ENCODE peak calls at places on chromosomes 12 and 14, in nine cellular contexts. One of them, this sample, is unnamed.
A peak's percentile ranks its signal among the peaks of the same experiment; 100 is the strongest.

GRCh38 chr14:50675597-50675996 is 7.5 kb upstream of the SAV1 start:
- DNase-seq in kidney epithelial cell: no peak
- DNase-seq in foreskin fibroblast: peak; percentile 45
- DNase-seq in fibroblast of mammary gland: no peak
- DNase-seq in retinal pigment epithelial cell: no peak
- DNase-seq in mammary epithelial cell: no peak
- DNase-seq in cardiac muscle cell: no peak
- DNase-seq in A673: no peak
- DNase-seq in choroid plexus epithelial cell: no peak
- DNase-seq in this sample: no peak

GRCh38 chr12:72471806-72472205 is 199.6 kb downstream of the TRHDE start:
- DNase-seq in kidney epithelial cell: no peak
- DNase-seq in foreskin fibroblast: no peak
- DNase-seq in fibroblast of mammary gland: no peak
- DNase-seq in retinal pigment epithelial cell: no peak
- DNase-seq in mammary epithelial cell: no peak
- DNase-seq in cardiac muscle cell: no peak
- DNase-seq in A673: no peak
- DNase-seq in choroid plexus epithelial cell: no peak
- DNase-seq in this sample: no peak

GRCh38 chr14:53368714-53369191 is 215.6 kb upstream of the DDHD1 start:
- DNase-seq in kidney epithelial cell: no peak
- DNase-seq in foreskin fibroblast: peak; percentile 83
- DNase-seq in fibroblast of mammary gland: peak; percentile 94
- DNase-seq in retinal pigment epithelial cell: no peak
- DNase-seq in mammary epithelial cell: peak; percentile 30
- DNase-seq in cardiac muscle cell: peak; percentile 32
- DNase-seq in A673: no peak
- DNase-seq in choroid plexus epithelial cell: peak; percentile 67
- DNase-seq in this sample: peak; percentile 80

GRCh38 chr14:38882533-38882932 is 220.5 kb downstream of the SEC23A start:
- DNase-seq in kidney epithelial cell: no peak
- DNase-seq in foreskin fibroblast: no peak
- DNase-seq in fibroblast of mammary gland: peak; percentile 27
- DNase-seq in retinal pigment epithelial cell: no peak
- DNase-seq in mammary epithelial cell: no peak
- DNase-seq in cardiac muscle cell: no peak
- DNase-seq in A673: no peak
- DNase-seq in choroid plexus epithelial cell: no peak
- DNase-seq in this sample: no peak

GRCh38 chr12:109981311-109981710 is 14.9 kb downstream of the GIT2 start:
- DNase-seq in kidney epithelial cell: no peak
- DNase-seq in foreskin fibroblast: no peak
- DNase-seq in fibroblast of mammary gland: no peak
- DNase-seq in retinal pigment epithelial cell: no peak
- DNase-seq in mammary epithelial cell: no peak
- DNase-seq in cardiac muscle cell: no peak
- DNase-seq in A673: no peak
- DNase-seq in choroid plexus epithelial cell: no peak
- DNase-seq in this sample: no peak

GRCh38 chr12:53414756-53415417 is 8.8 kb upstream of the AMHR2 start:
- DNase-seq in kidney epithelial cell: no peak
- DNase-seq in foreskin fibroblast: no peak
- DNase-seq in fibroblast of mammary gland: no peak
- DNase-seq in retinal pigment epithelial cell: no peak
- DNase-seq in mammary epithelial cell: no peak
- DNase-seq in cardiac muscle cell: peak; percentile 48
- DNase-seq in A673: peak; percentile 54
- DNase-seq in choroid plexus epithelial cell: peak; percentile 51
- DNase-seq in this sample: no peak

GRCh38 chr12:28780096-28780495 is 369.0 kb upstream of the FAR2 start:
- DNase-seq in kidney epithelial cell: peak; percentile 65
- DNase-seq in foreskin fibroblast: peak; percentile 67
- DNase-seq in fibroblast of mammary gland: peak; percentile 96
- DNase-seq in retinal pigment epithelial cell: peak; percentile 60
- DNase-seq in mammary epithelial cell: peak; percentile 87
- DNase-seq in cardiac muscle cell: peak; percentile 46
- DNase-seq in A673: no peak
- DNase-seq in choroid plexus epithelial cell: peak; percentile 86
- DNase-seq in this sample: peak; percentile 64

GRCh38 chr14:51138353-51139103 is 43.6 kb upstream of the TRIM9 start:
- DNase-seq in kidney epithelial cell: no peak
- DNase-seq in foreskin fibroblast: no peak
- DNase-seq in fibroblast of mammary gland: no peak
- DNase-seq in retinal pigment epithelial cell: no peak
- DNase-seq in mammary epithelial cell: no peak
- DNase-seq in cardiac muscle cell: no peak
- DNase-seq in A673: no peak
- DNase-seq in choroid plexus epithelial cell: no peak
- DNase-seq in this sample: no peak

GRCh38 chr12:2574536-2574935 is 220.2 kb upstream of the FKBP4 start:
- DNase-seq in kidney epithelial cell: no peak
- DNase-seq in foreskin fibroblast: no peak
- DNase-seq in fibroblast of mammary gland: no peak
- DNase-seq in retinal pigment epithelial cell: no peak
- DNase-seq in mammary epithelial cell: no peak
- DNase-seq in cardiac muscle cell: no peak
- DNase-seq in A673: no peak
- DNase-seq in choroid plexus epithelial cell: no peak
- DNase-seq in this sample: no peak

GRCh38 chr14:86597279-86597678 is 1067.3 kb downstream of the FLRT2 start:
- DNase-seq in kidney epithelial cell: no peak
- DNase-seq in foreskin fibroblast: no peak
- DNase-seq in fibroblast of mammary gland: no peak
- DNase-seq in retinal pigment epithelial cell: no peak
- DNase-seq in mammary epithelial cell: no peak
- DNase-seq in cardiac muscle cell: no peak
- DNase-seq in A673: no peak
- DNase-seq in choroid plexus epithelial cell: no peak
- DNase-seq in this sample: no peak

GRCh38 chr12:91413591-91413990 is 231.0 kb upstream of the DCN start:
- DNase-seq in kidney epithelial cell: peak; percentile 78
- DNase-seq in foreskin fibroblast: peak; percentile 56
- DNase-seq in fibroblast of mammary gland: peak; percentile 55
- DNase-seq in retinal pigment epithelial cell: peak; percentile 71
- DNase-seq in mammary epithelial cell: peak; percentile 95
- DNase-seq in cardiac muscle cell: peak; percentile 34
- DNase-seq in A673: no peak
- DNase-seq in choroid plexus epithelial cell: peak; percentile 81
- DNase-seq in this sample: peak; percentile 43

GRCh38 chr12:48198619-48198973 is 4.5 kb downstream of the OR10AD1 start:
- DNase-seq in kidney epithelial cell: no peak
- DNase-seq in foreskin fibroblast: no peak
- DNase-seq in fibroblast of mammary gland: no peak
- DNase-seq in retinal pigment epithelial cell: no peak
- DNase-seq in mammary epithelial cell: no peak
- DNase-seq in cardiac muscle cell: peak; percentile 42
- DNase-seq in A673: no peak
- DNase-seq in choroid plexus epithelial cell: peak; percentile 34
- DNase-seq in this sample: no peak

GRCh38 chr12:126212827-126213226 is 1147.6 kb downstream of the AACS start:
- DNase-seq in kidney epithelial cell: no peak
- DNase-seq in foreskin fibroblast: no peak
- DNase-seq in fibroblast of mammary gland: no peak
- DNase-seq in retinal pigment epithelial cell: no peak
- DNase-seq in mammary epithelial cell: no peak
- DNase-seq in cardiac muscle cell: no peak
- DNase-seq in A673: no peak
- DNase-seq in choroid plexus epithelial cell: no peak
- DNase-seq in this sample: no peak

GRCh38 chr14:51165415-51165814 is 70.5 kb upstream of the TRIM9 start:
- DNase-seq in kidney epithelial cell: no peak
- DNase-seq in foreskin fibroblast: no peak
- DNase-seq in fibroblast of mammary gland: peak; percentile 39
- DNase-seq in retinal pigment epithelial cell: no peak
- DNase-seq in mammary epithelial cell: peak; percentile 32
- DNase-seq in cardiac muscle cell: no peak
- DNase-seq in A673: no peak
- DNase-seq in choroid plexus epithelial cell: no peak
- DNase-seq in this sample: no peak

GRCh38 chr12:18492372-18493025 is 231.2 kb downstream of the PIK3C2G start:
- DNase-seq in kidney epithelial cell: no peak
- DNase-seq in foreskin fibroblast: peak; percentile 7
- DNase-seq in fibroblast of mammary gland: peak; percentile 46
- DNase-seq in retinal pigment epithelial cell: no peak
- DNase-seq in mammary epithelial cell: peak; percentile 8
- DNase-seq in cardiac muscle cell: peak; percentile 78
- DNase-seq in A673: no peak
- DNase-seq in choroid plexus epithelial cell: peak; percentile 82
- DNase-seq in this sample: peak; percentile 18

GRCh38 chr14:90900712-90901111 is 84.5 kb upstream of the TTC7B start:
- DNase-seq in kidney epithelial cell: no peak
- DNase-seq in foreskin fibroblast: no peak
- DNase-seq in fibroblast of mammary gland: peak; percentile 13
- DNase-seq in retinal pigment epithelial cell: no peak
- DNase-seq in mammary epithelial cell: no peak
- DNase-seq in cardiac muscle cell: peak; percentile 12
- DNase-seq in A673: no peak
- DNase-seq in choroid plexus epithelial cell: peak; percentile 28
- DNase-seq in this sample: peak; percentile 15

GRCh38 chr12:57461326-57461903 is 1.8 kb downstream of the GLI1 start:
- DNase-seq in kidney epithelial cell: no peak
- DNase-seq in foreskin fibroblast: peak; percentile 35
- DNase-seq in fibroblast of mammary gland: peak; percentile 37
- DNase-seq in retinal pigment epithelial cell: no peak
- DNase-seq in mammary epithelial cell: peak; percentile 30
- DNase-seq in cardiac muscle cell: peak; percentile 49
- DNase-seq in A673: peak; percentile 92
- DNase-seq in choroid plexus epithelial cell: peak; percentile 54
- DNase-seq in this sample: peak; percentile 59
- H3K4me3 ChIP-seq in kidney epithelial cell: peak overlapping the region; percentile 61
- H3K4me3 ChIP-seq in foreskin fibroblast: peak overlapping the region; percentile 77
- H3K4me3 ChIP-seq in fibroblast of mammary gland: peak overlapping the region; percentile 71
- H3K4me3 ChIP-seq in retinal pigment epithelial cell: peak overlapping the region; percentile 55
- H3K4me3 ChIP-seq in mammary epithelial cell: peak overlapping the region; percentile 46
- H3K4me3 ChIP-seq in cardiac muscle cell: peak overlapping the region; percentile 46
- H3K4me3 ChIP-seq in A673: peak overlapping the region; percentile 60
- H3K4me3 ChIP-seq in choroid plexus epithelial cell: peak overlapping the region; percentile 65
- H3K4me3 ChIP-seq in this sample: peak overlapping the region; percentile 70

GRCh38 chr14:58272589-58273372 is 25.6 kb upstream of the ARID4A start:
- DNase-seq in kidney epithelial cell: no peak
- DNase-seq in foreskin fibroblast: no peak
- DNase-seq in fibroblast of mammary gland: peak; percentile 47
- DNase-seq in retinal pigment epithelial cell: no peak
- DNase-seq in mammary epithelial cell: no peak
- DNase-seq in cardiac muscle cell: peak; percentile 44
- DNase-seq in A673: peak; percentile 30
- DNase-seq in choroid plexus epithelial cell: peak; percentile 84
- DNase-seq in this sample: peak; percentile 67
- TF ChIP-seq CTCF in kidney epithelial cell: peak; percentile 13
- TF ChIP-seq CTCF in foreskin fibroblast: no peak
- TF ChIP-seq CTCF in fibroblast of mammary gland: peak; percentile 20
- TF ChIP-seq CTCF in retinal pigment epithelial cell: peak; percentile 30
- TF ChIP-seq CTCF in mammary epithelial cell: peak; percentile 32
- TF ChIP-seq CTCF in cardiac muscle cell: no peak
- TF ChIP-seq CTCF in A673: peak; percentile 17
- TF ChIP-seq CTCF in choroid plexus epithelial cell: peak; percentile 51
- TF ChIP-seq CTCF in this sample: peak; percentile 31

DNA sequence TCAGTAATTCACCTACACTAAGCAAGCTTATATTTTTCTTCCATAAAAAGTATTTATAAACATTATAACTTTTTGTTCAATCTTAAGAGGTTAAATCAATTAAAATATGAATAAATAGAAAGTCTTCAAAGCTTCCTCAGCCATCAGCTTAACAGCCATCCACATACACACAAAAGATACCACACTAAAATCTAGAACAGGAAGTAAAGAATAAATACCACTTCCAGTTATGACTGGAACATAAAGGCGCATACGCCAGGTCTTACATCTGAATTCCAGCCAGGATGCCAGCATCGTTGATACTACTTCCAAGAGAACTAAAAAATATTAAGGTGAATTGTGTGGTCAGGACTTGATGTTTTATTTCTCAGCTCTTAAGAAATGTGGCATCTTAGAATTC is 17.0 kb downstream of the SIX1 start:
- DNase-seq in kidney epithelial cell: no peak
- DNase-seq in foreskin fibroblast: no peak
- DNase-seq in fibroblast of mammary gland: no peak
- DNase-seq in retinal pigment epithelial cell: no peak
- DNase-seq in mammary epithelial cell: no peak
- DNase-seq in cardiac muscle cell: no peak
- DNase-seq in A673: no peak
- DNase-seq in choroid plexus epithelial cell: no peak
- DNase-seq in this sample: no peak
- H3K4me3 ChIP-seq in kidney epithelial cell: no peak overlapping the region
- H3K4me3 ChIP-seq in foreskin fibroblast: no peak overlapping the region
- H3K4me3 ChIP-seq in fibroblast of mammary gland: no peak overlapping the region
- H3K4me3 ChIP-seq in retinal pigment epithelial cell: no peak overlapping the region
- H3K4me3 ChIP-seq in mammary epithelial cell: no peak overlapping the region
- H3K4me3 ChIP-seq in cardiac muscle cell: no peak overlapping the region
- H3K4me3 ChIP-seq in A673: no peak overlapping the region
- H3K4me3 ChIP-seq in choroid plexus epithelial cell: no peak overlapping the region
- H3K4me3 ChIP-seq in this sample: no peak overlapping the region

GRCh38 chr12:94599189-94599588 is 51.2 kb downstream of the TMCC3 start:
- DNase-seq in kidney epithelial cell: no peak
- DNase-seq in foreskin fibroblast: no peak
- DNase-seq in fibroblast of mammary gland: no peak
- DNase-seq in retinal pigment epithelial cell: no peak
- DNase-seq in mammary epithelial cell: no peak
- DNase-seq in cardiac muscle cell: no peak
- DNase-seq in A673: no peak
- DNase-seq in choroid plexus epithelial cell: no peak
- DNase-seq in this sample: no peak

GRCh38 chr12:94601972-94602517 is 48.3 kb downstream of the TMCC3 start:
- DNase-seq in kidney epithelial cell: no peak
- DNase-seq in foreskin fibroblast: no peak
- DNase-seq in fibroblast of mammary gland: no peak
- DNase-seq in retinal pigment epithelial cell: peak; percentile 66
- DNase-seq in mammary epithelial cell: no peak
- DNase-seq in cardiac muscle cell: no peak
- DNase-seq in A673: no peak
- DNase-seq in choroid plexus epithelial cell: no peak
- DNase-seq in this sample: no peak

GRCh38 chr12:94604299-94604698 is 46.1 kb downstream of the TMCC3 start:
- DNase-seq in kidney epithelial cell: no peak
- DNase-seq in foreskin fibroblast: no peak
- DNase-seq in fibroblast of mammary gland: no peak
- DNase-seq in retinal pigment epithelial cell: no peak
- DNase-seq in mammary epithelial cell: no peak
- DNase-seq in cardiac muscle cell: no peak
- DNase-seq in A673: no peak
- DNase-seq in choroid plexus epithelial cell: no peak
- DNase-seq in this sample: no peak

DNA sequence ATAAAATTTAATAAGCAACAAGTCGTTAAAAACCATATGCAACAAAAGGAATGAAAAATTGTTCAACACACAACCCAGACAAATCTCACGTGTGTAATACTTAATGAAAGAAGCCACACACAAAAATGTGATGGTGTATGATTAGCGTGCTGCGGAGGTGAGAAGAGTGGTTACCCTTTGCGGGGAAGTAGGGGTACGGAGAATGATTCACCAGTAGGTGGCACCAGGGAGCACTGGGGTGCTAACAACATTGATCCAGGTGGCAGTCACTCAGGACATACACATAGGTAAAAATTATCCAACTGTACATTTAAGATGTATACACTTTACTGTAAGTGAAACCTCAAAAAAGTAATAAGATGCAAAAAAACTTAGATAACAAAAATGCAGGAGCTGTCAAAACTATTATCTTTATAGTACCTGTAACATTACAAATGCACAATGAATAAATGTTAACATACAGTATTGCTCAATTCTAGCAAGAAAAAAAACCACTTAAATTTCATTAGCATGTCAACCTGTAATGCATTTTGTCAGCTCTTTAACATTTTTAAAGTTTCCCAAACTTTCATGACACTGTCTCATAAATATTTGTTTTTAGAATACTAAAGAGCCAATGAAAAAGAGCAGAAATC is 46.8 kb downstream of the TMCC3 start:
- DNase-seq in kidney epithelial cell: no peak
- DNase-seq in foreskin fibroblast: no peak
- DNase-seq in fibroblast of mammary gland: no peak
- DNase-seq in retinal pigment epithelial cell: no peak
- DNase-seq in mammary epithelial cell: no peak
- DNase-seq in cardiac muscle cell: no peak
- DNase-seq in A673: peak; percentile 17
- DNase-seq in choroid plexus epithelial cell: no peak
- DNase-seq in this sample: no peak
- TF ChIP-seq CTCF in kidney epithelial cell: peak; percentile 56
- TF ChIP-seq CTCF in foreskin fibroblast: peak; percentile 66
- TF ChIP-seq CTCF in fibroblast of mammary gland: peak; percentile 68
- TF ChIP-seq CTCF in retinal pigment epithelial cell: peak; percentile 68
- TF ChIP-seq CTCF in mammary epithelial cell: peak; percentile 83
- TF ChIP-seq CTCF in cardiac muscle cell: peak; percentile 66
- TF ChIP-seq CTCF in A673: peak; percentile 63
- TF ChIP-seq CTCF in choroid plexus epithelial cell: peak; percentile 85
- TF ChIP-seq CTCF in this sample: peak; percentile 61